ENCODE peak calls at places on chromosomes 11 and 22, in four cellular contexts. R is OCI-LY7, F is T-helper 9 cell, Z is IMR-90. T is an unnamed sample.

GRCh38 chr11:117945047-117945820 is 16.0 kb upstream of the TMPRSS13 start:
- DNase-seq in R (no peak), F (no peak), Z (no peak), T (no peak)

GRCh38 chr11:118462178-118462577 is 25.9 kb downstream of the KMT2A start:
- DNase-seq in R (no peak), F (no peak), Z (no peak), T (no peak)

GRCh38 chr11:35541621-35542375 is 16.4 kb upstream of the PAMR1 start:
- DNase-seq in R (no peak), F (no peak), Z (peak), T (no peak)

GRCh38 chr11:86719781-86720463 is 47.5 kb upstream of the ME3 start:
- DNase-seq in R (no peak), F (no peak), Z (peak), T (no peak)

GRCh38 chr11:28743101-28743550 is 634.9 kb downstream of the METTL15 start:
- DNase-seq in R (no peak), F (no peak), Z (peak), T (no peak)

GRCh38 chr22:22565991-22566390 is 6.9 kb upstream of the PRAME start:
- DNase-seq in R (no peak), F (no peak), Z (peak), T (no peak)

GRCh38 chr22:48939441-48940265 is 888.0 kb downstream of the BRD1 start:
- DNase-seq in R (no peak), F (no peak), Z (no peak), T (no peak)

GRCh38 chr11:131094828-131095227 is 178.5 kb upstream of the SNX19 start:
- DNase-seq in R (peak), F (no peak), Z (no peak), T (no peak)

GRCh38 chr22:48485144-48486135 is 1342.2 kb downstream of the BRD1 start:
- DNase-seq in R (no peak), F (no peak), Z (no peak), T (no peak)

GRCh38 chr11:1387961-1388762 is 1.6 kb upstream of the BRSK2 start:
- DNase-seq in R (no peak), F (no peak), Z (no peak), T (no peak)

GRCh38 chr22:27603823-27604190 is 197.7 kb downstream of the MN1 start:
- DNase-seq in R (no peak), F (no peak), Z (no peak), T (no peak)

GRCh38 chr11:96388891-96389603 is 665 bp downstream of the CCDC82 start:
- DNase-seq in R (peak), F (no peak), Z (no peak), T (peak)

GRCh38 chr22:30605449-30606110 is 1.4 kb upstream of the TCN2 start:
- DNase-seq in R (peak), F (peak), Z (peak), T (no peak)

GRCh38 chr22:42752230-42752746 is 31.6 kb upstream of the A4GALT start:
- DNase-seq in R (no peak), F (no peak), Z (no peak), T (no peak)

GRCh38 chr11:69896250-69896649 is 77.0 kb upstream of the FGF3 start:
- DNase-seq in R (no peak), F (no peak), Z (peak), T (no peak)

GRCh38 chr11:31509017-31509411 is 408 bp downstream of the IMMP1L start:
- DNase-seq in R (no peak), F (no peak), Z (no peak), T (no peak)

GRCh38 chr11:14908214-14908880 is 16.3 kb upstream of the CYP2R1 start:
- DNase-seq in R (peak), F (no peak), Z (peak), T (peak)

GRCh38 chr22:38943181-38943580 is 14.2 kb upstream of the APOBEC3A start:
- DNase-seq in R (no peak), F (no peak), Z (no peak), T (no peak)

GRCh38 chr11:93936416-93936815 is 84.7 kb upstream of the HEPHL1 start:
- DNase-seq in R (no peak), F (no peak), Z (no peak), T (no peak)

GRCh38 chr11:61334434-61335354 is 1.7 kb downstream of the TKFC start:
- DNase-seq in R (no peak), F (no peak), Z (peak), T (no peak)

T was measured in T47D.